ENCODE peak calls at places on chromosomes 3 and 15, in eight cellular contexts. Z, G, E, H, U, Q, A and O are unnamed samples.

GRCh38 chr3:4271834-4272233 is 31.3 kb upstream of the SETMAR start:
- DNase-seq in Z (no peak), G (peak; percentile 3), E (peak; percentile 4), H (no peak), U (no peak), Q (no peak), A (peak; percentile 42), O (peak; percentile 30)

GRCh38 chr15:80026310-80026709 is 33.2 kb upstream of the ZFAND6 start:
- DNase-seq in Z (no peak), G (no peak), E (no peak), H (no peak), U (no peak), Q (no peak), A (no peak), O (no peak)

GRCh38 chr3:153290278-153291015 is 128.4 kb downstream of the RAP2B start:
- DNase-seq in Z (no peak), G (no peak), E (no peak), H (no peak), U (no peak), Q (no peak), A (no peak), O (no peak)

GRCh38 chr3:72821170-72821781 is 27.0 kb downstream of the SHQ1 start:
- DNase-seq in Z (no peak), G (peak; percentile 80), E (peak; percentile 65), H (no peak), U (no peak), Q (peak; percentile 3), A (no peak), O (peak; percentile 74)

GRCh38 chr3:72078661-72079368 is 293.9 kb upstream of the PROK2 start:
- DNase-seq in Z (no peak), G (no peak), E (no peak), H (no peak), U (no peak), Q (no peak), A (no peak), O (no peak)

GRCh38 chr15:38440353-38441129 is 13.4 kb upstream of the FAM98B start:
- DNase-seq in Z (no peak), G (no peak), E (peak; percentile 78), H (peak; percentile 51), U (peak; percentile 24), Q (peak; percentile 38), A (peak; percentile 59), O (peak; percentile 68)

GRCh38 chr15:61857169-61857829 is 202.9 kb downstream of the VPS13C start:
- DNase-seq in Z (no peak), G (no peak), E (no peak), H (no peak), U (no peak), Q (no peak), A (no peak), O (no peak)

GRCh38 chr3:182637350-182638197 is 155.7 kb upstream of the ATP11B start:
- DNase-seq in Z (no peak), G (no peak), E (no peak), H (no peak), U (no peak), Q (no peak), A (no peak), O (no peak)

GRCh38 chr3:145286937-145287336 is 874.0 kb downstream of the PLOD2 start:
- DNase-seq in Z (no peak), G (no peak), E (no peak), H (no peak), U (no peak), Q (no peak), A (no peak), O (no peak)

GRCh38 chr15:50107591-50108408 is 11.2 kb downstream of the ATP8B4 start:
- DNase-seq in Z (no peak), G (no peak), E (no peak), H (peak; percentile 61), U (no peak), Q (peak; percentile 44), A (no peak), O (no peak)

GRCh38 chr3:16427309-16427965 is 86.1 kb downstream of the RFTN1 start:
- DNase-seq in Z (no peak), G (peak; percentile 87), E (no peak), H (no peak), U (no peak), Q (no peak), A (no peak), O (peak; percentile 93)

GRCh38 chr15:22979699-22980188 is 424 bp downstream of the CYFIP1 start:
- DNase-seq in Z (peak; percentile 83), G (no peak), E (peak; percentile 20), H (peak; percentile 25), U (peak; percentile 20), Q (no peak), A (peak; percentile 20), O (peak; percentile 45)

GRCh38 chr3:66858656-66859381 is 139.3 kb upstream of the KBTBD8 start:
- DNase-seq in Z (no peak), G (no peak), E (no peak), H (no peak), U (no peak), Q (no peak), A (no peak), O (no peak)

GRCh38 chr3:32843504-32844321 is 25.9 kb downstream of the TRIM71 start:
- DNase-seq in Z (no peak), G (no peak), E (no peak), H (no peak), U (no peak), Q (no peak), A (peak; percentile 53), O (no peak)